ENCODE peak calls at places on chromosomes 4 and X, in eight cellular contexts. One of them, this sample, is unnamed. For H3K4me1, the result is how much of the 10 kb centered on the place peaks cover.

GRCh38 chrX:153974003-153974725 is 1.6 kb downstream of the TMEM187 start:
- DNase-seq in ovary: no peak
- DNase-seq in fibroblast of lung: no peak
- DNase-seq in endodermal cell: peak
- DNase-seq in right atrium auricular region: no peak
- DNase-seq in endothelial cell of umbilical vein: peak
- DNase-seq in OCI-LY7: peak
- DNase-seq in cardiac muscle cell: no peak
- DNase-seq in this sample: no peak

GRCh38 chrX:16931371-16931770 is 15.1 kb upstream of the REPS2 start:
- DNase-seq in ovary: no peak
- DNase-seq in fibroblast of lung: no peak
- DNase-seq in endodermal cell: peak
- DNase-seq in right atrium auricular region: no peak
- DNase-seq in endothelial cell of umbilical vein: no peak
- DNase-seq in OCI-LY7: no peak
- DNase-seq in cardiac muscle cell: peak
- DNase-seq in this sample: no peak

GRCh38 chr4:181202249-181202648 is 1041.0 kb upstream of the TENM3 start:
- DNase-seq in ovary: no peak
- DNase-seq in fibroblast of lung: no peak
- DNase-seq in endodermal cell: no peak
- DNase-seq in right atrium auricular region: no peak
- DNase-seq in endothelial cell of umbilical vein: no peak
- DNase-seq in OCI-LY7: peak
- DNase-seq in cardiac muscle cell: no peak
- DNase-seq in this sample: no peak

GRCh38 chr4:182193261-182193660 is 49.9 kb upstream of the TENM3 start:
- DNase-seq in ovary: no peak
- DNase-seq in fibroblast of lung: no peak
- DNase-seq in endodermal cell: no peak
- DNase-seq in right atrium auricular region: no peak
- DNase-seq in endothelial cell of umbilical vein: no peak
- DNase-seq in OCI-LY7: no peak
- DNase-seq in cardiac muscle cell: no peak
- DNase-seq in this sample: no peak

GRCh38 chr4:92182006-92182735 is 121.6 kb upstream of the GRID2 start:
- DNase-seq in ovary: no peak
- DNase-seq in fibroblast of lung: no peak
- DNase-seq in endodermal cell: no peak
- DNase-seq in right atrium auricular region: no peak
- DNase-seq in endothelial cell of umbilical vein: no peak
- DNase-seq in OCI-LY7: no peak
- DNase-seq in cardiac muscle cell: no peak
- DNase-seq in this sample: no peak

GRCh38 chr4:71206763-71207162 is 132.1 kb upstream of the SLC4A4 start:
- DNase-seq in ovary: no peak
- DNase-seq in fibroblast of lung: peak
- DNase-seq in endodermal cell: no peak
- DNase-seq in right atrium auricular region: no peak
- DNase-seq in endothelial cell of umbilical vein: no peak
- DNase-seq in OCI-LY7: no peak
- DNase-seq in cardiac muscle cell: no peak
- DNase-seq in this sample: no peak

GRCh38 chr4:128517739-128518510 is 230.3 kb upstream of the PGRMC2 start:
- DNase-seq in ovary: peak
- DNase-seq in fibroblast of lung: peak
- DNase-seq in endodermal cell: peak
- DNase-seq in right atrium auricular region: peak
- DNase-seq in endothelial cell of umbilical vein: peak
- DNase-seq in OCI-LY7: no peak
- DNase-seq in cardiac muscle cell: no peak
- DNase-seq in this sample: peak

GRCh38 chr4:140186651-140187315 is 32.8 kb upstream of the MAML3 start:
- DNase-seq in ovary: peak
- DNase-seq in fibroblast of lung: peak
- DNase-seq in endodermal cell: no peak
- DNase-seq in right atrium auricular region: no peak
- DNase-seq in endothelial cell of umbilical vein: peak
- DNase-seq in OCI-LY7: no peak
- DNase-seq in cardiac muscle cell: no peak
- DNase-seq in this sample: no peak

GRCh38 chrX:30196322-30196721 is 19.0 kb upstream of the MAGEB2 start:
- DNase-seq in ovary: no peak
- DNase-seq in fibroblast of lung: peak
- DNase-seq in endodermal cell: peak
- DNase-seq in right atrium auricular region: no peak
- DNase-seq in endothelial cell of umbilical vein: peak
- DNase-seq in OCI-LY7: peak
- DNase-seq in cardiac muscle cell: peak
- DNase-seq in this sample: no peak

GRCh38 chrX:150990910-150991309 is 7.8 kb downstream of the HMGB3 start:
- DNase-seq in ovary: no peak
- DNase-seq in fibroblast of lung: no peak
- DNase-seq in endodermal cell: peak
- DNase-seq in right atrium auricular region: no peak
- DNase-seq in endothelial cell of umbilical vein: no peak
- DNase-seq in OCI-LY7: no peak
- DNase-seq in cardiac muscle cell: no peak
- DNase-seq in this sample: no peak

GRCh38 chrX:106263817-106264216 is 95.7 kb downstream of the PWWP3B start:
- DNase-seq in ovary: no peak
- DNase-seq in fibroblast of lung: peak
- DNase-seq in endodermal cell: no peak
- DNase-seq in right atrium auricular region: no peak
- DNase-seq in endothelial cell of umbilical vein: no peak
- DNase-seq in OCI-LY7: no peak
- DNase-seq in cardiac muscle cell: no peak
- DNase-seq in this sample: no peak

GRCh38 chr4:20015825-20016224 is 235.9 kb upstream of the SLIT2 start:
- DNase-seq in ovary: no peak
- DNase-seq in fibroblast of lung: no peak
- DNase-seq in endodermal cell: no peak
- DNase-seq in right atrium auricular region: no peak
- DNase-seq in endothelial cell of umbilical vein: no peak
- DNase-seq in OCI-LY7: no peak
- DNase-seq in cardiac muscle cell: no peak
- DNase-seq in this sample: no peak

GRCh38 chrX:38973327-38973726 is 172.1 kb downstream of the MID1IP1 start:
- DNase-seq in ovary: no peak
- DNase-seq in fibroblast of lung: no peak
- DNase-seq in endodermal cell: no peak
- DNase-seq in right atrium auricular region: no peak
- DNase-seq in endothelial cell of umbilical vein: no peak
- DNase-seq in OCI-LY7: no peak
- DNase-seq in cardiac muscle cell: no peak
- DNase-seq in this sample: no peak

GRCh38 chr4:37993806-37994205 is 33.6 kb downstream of the PTTG2 start:
- DNase-seq in ovary: no peak
- DNase-seq in fibroblast of lung: no peak
- DNase-seq in endodermal cell: no peak
- DNase-seq in right atrium auricular region: no peak
- DNase-seq in endothelial cell of umbilical vein: no peak
- DNase-seq in OCI-LY7: no peak
- DNase-seq in cardiac muscle cell: no peak
- DNase-seq in this sample: no peak

GRCh38 chr4:41505161-41505653 is 32.8 kb upstream of the LIMCH1 start:
- DNase-seq in ovary: no peak
- DNase-seq in fibroblast of lung: peak
- DNase-seq in endodermal cell: no peak
- DNase-seq in right atrium auricular region: no peak
- DNase-seq in endothelial cell of umbilical vein: peak
- DNase-seq in OCI-LY7: no peak
- DNase-seq in cardiac muscle cell: no peak
- DNase-seq in this sample: peak

GRCh38 chr4:158313566-158313965 is 103.3 kb downstream of the TMEM144 start:
- DNase-seq in ovary: no peak
- DNase-seq in fibroblast of lung: peak
- DNase-seq in endodermal cell: no peak
- DNase-seq in right atrium auricular region: no peak
- DNase-seq in endothelial cell of umbilical vein: no peak
- DNase-seq in OCI-LY7: no peak
- DNase-seq in cardiac muscle cell: no peak
- DNase-seq in this sample: no peak

GRCh38 chrX:17939724-17940123 is 78.6 kb upstream of the RAI2 start:
- DNase-seq in ovary: no peak
- DNase-seq in fibroblast of lung: no peak
- DNase-seq in endodermal cell: peak
- DNase-seq in right atrium auricular region: no peak
- DNase-seq in endothelial cell of umbilical vein: no peak
- DNase-seq in OCI-LY7: no peak
- DNase-seq in cardiac muscle cell: no peak
- DNase-seq in this sample: no peak

GRCh38 chrX:153469811-153470410 is 465 bp downstream of the HAUS7 start:
- DNase-seq in ovary: no peak
- DNase-seq in fibroblast of lung: no peak
- DNase-seq in endodermal cell: peak
- DNase-seq in right atrium auricular region: no peak
- DNase-seq in endothelial cell of umbilical vein: peak
- DNase-seq in OCI-LY7: peak
- DNase-seq in cardiac muscle cell: peak
- DNase-seq in this sample: no peak

GRCh38 chrX:86171366-86171765 is 23.1 kb downstream of the DACH2 start:
- DNase-seq in ovary: no peak
- DNase-seq in fibroblast of lung: no peak
- DNase-seq in endodermal cell: peak
- DNase-seq in right atrium auricular region: no peak
- DNase-seq in endothelial cell of umbilical vein: peak
- DNase-seq in OCI-LY7: peak
- DNase-seq in cardiac muscle cell: peak
- DNase-seq in this sample: no peak

GRCh38 chr4:38177035-38177791 is 217.0 kb downstream of the PTTG2 start:
- DNase-seq in ovary: peak
- DNase-seq in fibroblast of lung: peak
- DNase-seq in endodermal cell: no peak
- DNase-seq in right atrium auricular region: peak
- DNase-seq in endothelial cell of umbilical vein: peak
- DNase-seq in OCI-LY7: no peak
- DNase-seq in cardiac muscle cell: no peak
- DNase-seq in this sample: no peak

GRCh38 chrX:132948648-132949260 is 9.7 kb downstream of the HS6ST2 start:
- DNase-seq in ovary: no peak
- DNase-seq in fibroblast of lung: no peak
- DNase-seq in endodermal cell: peak
- DNase-seq in right atrium auricular region: no peak
- DNase-seq in endothelial cell of umbilical vein: no peak
- DNase-seq in OCI-LY7: no peak
- DNase-seq in cardiac muscle cell: peak
- DNase-seq in this sample: no peak
- TF ChIP-seq CTCF in ovary: no peak
- TF ChIP-seq CTCF in fibroblast of lung: no peak
- TF ChIP-seq CTCF in endodermal cell: peak
- TF ChIP-seq CTCF in right atrium auricular region: peak
- TF ChIP-seq CTCF in endothelial cell of umbilical vein: peak
- TF ChIP-seq CTCF in OCI-LY7: peak
- TF ChIP-seq CTCF in cardiac muscle cell: peak
- TF ChIP-seq CTCF in this sample: no peak

DNA sequence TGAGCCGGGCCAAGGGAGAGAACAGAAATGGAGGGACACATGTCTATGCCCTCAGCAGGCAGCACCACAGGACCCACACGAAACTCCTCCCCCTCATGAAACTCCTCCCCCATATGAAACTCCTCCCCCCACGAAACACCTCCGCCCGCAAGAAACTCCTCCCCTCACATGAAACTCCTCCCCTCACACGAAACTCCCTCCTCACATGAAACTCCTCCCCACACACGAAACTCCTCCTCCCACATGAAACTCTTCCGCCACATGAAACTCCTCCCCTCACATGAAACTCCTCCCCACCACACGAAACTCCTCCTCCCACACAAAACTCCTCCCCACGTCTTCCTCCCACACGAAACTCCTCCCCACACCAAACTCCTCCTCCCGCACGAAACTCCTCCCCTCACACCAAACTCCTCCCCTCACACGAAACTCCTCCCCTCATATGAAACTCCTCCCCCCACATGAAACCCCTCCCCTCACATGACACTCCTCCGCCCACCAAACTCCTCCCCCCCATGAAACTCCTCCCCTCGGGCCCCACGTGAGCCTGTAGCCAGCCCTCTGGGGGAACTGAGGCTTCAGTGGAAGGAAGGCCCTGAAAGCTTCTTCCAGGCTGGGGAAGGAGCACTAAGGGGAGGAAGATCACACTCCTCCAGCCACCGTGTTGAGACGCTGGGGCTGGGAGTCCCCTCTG is 15.2 kb downstream of the ADRA2C start:
- DNase-seq in ovary: no peak
- DNase-seq in fibroblast of lung: no peak
- DNase-seq in endodermal cell: peak
- DNase-seq in right atrium auricular region: no peak
- DNase-seq in endothelial cell of umbilical vein: no peak
- DNase-seq in OCI-LY7: peak
- DNase-seq in cardiac muscle cell: no peak
- DNase-seq in this sample: no peak
- H3K4me1 ChIP-seq in ovary: under half
- H3K4me1 ChIP-seq in fibroblast of lung: under half
- H3K4me1 ChIP-seq in endodermal cell: under half
- H3K4me1 ChIP-seq in right atrium auricular region: under half
- H3K4me1 ChIP-seq in endothelial cell of umbilical vein: under half
- H3K4me1 ChIP-seq in OCI-LY7: under half
- H3K4me1 ChIP-seq in cardiac muscle cell: under half
- H3K4me1 ChIP-seq in this sample: under half

GRCh38 chr4:55178226-55179005 is 53.0 kb upstream of the KDR start:
- DNase-seq in ovary: no peak
- DNase-seq in fibroblast of lung: no peak
- DNase-seq in endodermal cell: no peak
- DNase-seq in right atrium auricular region: no peak
- DNase-seq in endothelial cell of umbilical vein: peak
- DNase-seq in OCI-LY7: no peak
- DNase-seq in cardiac muscle cell: no peak
- DNase-seq in this sample: no peak
- H3K27ac ChIP-seq in ovary: no peak
- H3K27ac ChIP-seq in fibroblast of lung: no peak
- H3K27ac ChIP-seq in endodermal cell: no peak
- H3K27ac ChIP-seq in right atrium auricular region: no peak
- H3K27ac ChIP-seq in endothelial cell of umbilical vein: peak
- H3K27ac ChIP-seq in OCI-LY7: no peak
- H3K27ac ChIP-seq in cardiac muscle cell: no peak
- H3K27ac ChIP-seq in this sample: no peak

GRCh38 chrX:140034916-140035315 is 69.6 kb upstream of the CXorf66 start:
- DNase-seq in ovary: no peak
- DNase-seq in fibroblast of lung: no peak
- DNase-seq in endodermal cell: no peak
- DNase-seq in right atrium auricular region: no peak
- DNase-seq in endothelial cell of umbilical vein: no peak
- DNase-seq in OCI-LY7: peak
- DNase-seq in cardiac muscle cell: peak
- DNase-seq in this sample: no peak
- TF ChIP-seq CTCF in ovary: no peak
- TF ChIP-seq CTCF in fibroblast of lung: no peak
- TF ChIP-seq CTCF in endodermal cell: peak
- TF ChIP-seq CTCF in right atrium auricular region: no peak
- TF ChIP-seq CTCF in endothelial cell of umbilical vein: no peak
- TF ChIP-seq CTCF in OCI-LY7: peak
- TF ChIP-seq CTCF in cardiac muscle cell: no peak
- TF ChIP-seq CTCF in this sample: no peak

DNA sequence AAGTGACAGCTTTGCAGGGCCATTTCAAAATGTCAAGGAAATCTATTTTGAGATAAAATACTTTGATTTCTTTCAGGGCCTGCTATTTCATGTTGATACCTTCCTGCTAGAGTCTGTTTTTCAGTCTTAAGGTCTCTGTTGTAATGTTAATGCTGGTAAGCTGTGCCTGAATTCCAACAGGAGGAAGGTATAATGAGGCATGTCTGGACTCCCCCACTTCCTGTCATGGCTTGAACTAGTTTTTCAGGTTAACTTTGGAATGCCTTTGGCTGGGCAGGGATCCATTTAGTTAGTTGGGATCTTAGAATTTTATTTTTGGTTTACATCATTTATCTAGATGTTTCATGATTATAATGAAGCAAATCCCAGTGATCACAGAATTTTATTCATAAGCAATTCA is 279.0 kb downstream of the CFAP47 start:
- DNase-seq in ovary: no peak
- DNase-seq in fibroblast of lung: no peak
- DNase-seq in endodermal cell: no peak
- DNase-seq in right atrium auricular region: no peak
- DNase-seq in endothelial cell of umbilical vein: no peak
- DNase-seq in OCI-LY7: no peak
- DNase-seq in cardiac muscle cell: no peak
- DNase-seq in this sample: no peak
- H3K4me1 ChIP-seq in ovary: under half
- H3K4me1 ChIP-seq in fibroblast of lung: under half
- H3K4me1 ChIP-seq in endodermal cell: under half
- H3K4me1 ChIP-seq in right atrium auricular region: under half
- H3K4me1 ChIP-seq in endothelial cell of umbilical vein: under half
- H3K4me1 ChIP-seq in OCI-LY7: under half
- H3K4me1 ChIP-seq in cardiac muscle cell: under half
- H3K4me1 ChIP-seq in this sample: under half

This sample was measured in thoracic aorta.